ENCODE peak calls at places on chromosome 7, in ten cellular contexts. One of them, this sample, is unnamed.

GRCh38 chr7:66974986-66975590 is 20.3 kb downstream of the SBDS start:
- DNase-seq in GM12865: peak
- DNase-seq in neural progenitor cell: no peak
- DNase-seq in psoas muscle: no peak
- DNase-seq in astrocyte: no peak
- DNase-seq in CD4-positive, alpha-beta T cell: no peak
- DNase-seq in fibroblast of lung: no peak
- DNase-seq in IMR-90: no peak
- DNase-seq in cardiac fibroblast: no peak
- DNase-seq in HFFc6: no peak
- DNase-seq in this sample: no peak

GRCh38 chr7:157434231-157434630 is 97.4 kb downstream of the DNAJB6 start:
- DNase-seq in GM12865: no peak
- DNase-seq in neural progenitor cell: no peak
- DNase-seq in psoas muscle: peak
- DNase-seq in astrocyte: no peak
- DNase-seq in CD4-positive, alpha-beta T cell: no peak
- DNase-seq in fibroblast of lung: no peak
- DNase-seq in IMR-90: no peak
- DNase-seq in cardiac fibroblast: no peak
- DNase-seq in HFFc6: no peak
- DNase-seq in this sample: no peak

GRCh38 chr7:143397710-143398530 is 10.7 kb downstream of the EPHA1 start:
- DNase-seq in GM12865: no peak
- DNase-seq in neural progenitor cell: no peak
- DNase-seq in psoas muscle: no peak
- DNase-seq in astrocyte: no peak
- DNase-seq in CD4-positive, alpha-beta T cell: no peak
- DNase-seq in fibroblast of lung: no peak
- DNase-seq in IMR-90: no peak
- DNase-seq in cardiac fibroblast: no peak
- DNase-seq in HFFc6: no peak
- DNase-seq in this sample: no peak

GRCh38 chr7:2114052-2114451 is 118.7 kb downstream of the MAD1L1 start:
- DNase-seq in GM12865: no peak
- DNase-seq in neural progenitor cell: no peak
- DNase-seq in psoas muscle: no peak
- DNase-seq in astrocyte: peak
- DNase-seq in CD4-positive, alpha-beta T cell: no peak
- DNase-seq in fibroblast of lung: peak
- DNase-seq in IMR-90: peak
- DNase-seq in cardiac fibroblast: peak
- DNase-seq in HFFc6: peak
- DNase-seq in this sample: no peak

GRCh38 chr7:73340514-73340913 is 12.6 kb downstream of the FKBP6 start:
- DNase-seq in GM12865: no peak
- DNase-seq in neural progenitor cell: no peak
- DNase-seq in psoas muscle: no peak
- DNase-seq in astrocyte: no peak
- DNase-seq in CD4-positive, alpha-beta T cell: no peak
- DNase-seq in fibroblast of lung: no peak
- DNase-seq in IMR-90: no peak
- DNase-seq in cardiac fibroblast: no peak
- DNase-seq in HFFc6: no peak
- DNase-seq in this sample: no peak

GRCh38 chr7:68166525-68166924 is 1169.9 kb downstream of the TYW1 start:
- DNase-seq in GM12865: no peak
- DNase-seq in neural progenitor cell: no peak
- DNase-seq in psoas muscle: no peak
- DNase-seq in astrocyte: no peak
- DNase-seq in CD4-positive, alpha-beta T cell: no peak
- DNase-seq in fibroblast of lung: no peak
- DNase-seq in IMR-90: no peak
- DNase-seq in cardiac fibroblast: no peak
- DNase-seq in HFFc6: no peak
- DNase-seq in this sample: no peak

GRCh38 chr7:74027683-74028320 is at the start of gene ELN:
- DNase-seq in GM12865: no peak
- DNase-seq in neural progenitor cell: peak
- DNase-seq in psoas muscle: peak
- DNase-seq in astrocyte: peak
- DNase-seq in CD4-positive, alpha-beta T cell: no peak
- DNase-seq in fibroblast of lung: peak
- DNase-seq in IMR-90: peak
- DNase-seq in cardiac fibroblast: peak
- DNase-seq in HFFc6: no peak
- DNase-seq in this sample: no peak

GRCh38 chr7:141593134-141593533 is 41.9 kb downstream of the AGK start:
- DNase-seq in GM12865: no peak
- DNase-seq in neural progenitor cell: no peak
- DNase-seq in psoas muscle: no peak
- DNase-seq in astrocyte: peak
- DNase-seq in CD4-positive, alpha-beta T cell: no peak
- DNase-seq in fibroblast of lung: peak
- DNase-seq in IMR-90: peak
- DNase-seq in cardiac fibroblast: peak
- DNase-seq in HFFc6: peak
- DNase-seq in this sample: no peak

GRCh38 chr7:109479388-109479787 is 909.7 kb downstream of the DNAJB9 start:
- DNase-seq in GM12865: no peak
- DNase-seq in neural progenitor cell: no peak
- DNase-seq in psoas muscle: no peak
- DNase-seq in astrocyte: no peak
- DNase-seq in CD4-positive, alpha-beta T cell: no peak
- DNase-seq in fibroblast of lung: no peak
- DNase-seq in IMR-90: no peak
- DNase-seq in cardiac fibroblast: no peak
- DNase-seq in HFFc6: no peak
- DNase-seq in this sample: no peak

GRCh38 chr7:108225531-108226181 is 95.5 kb upstream of the LAMB4 start:
- DNase-seq in GM12865: no peak
- DNase-seq in neural progenitor cell: no peak
- DNase-seq in psoas muscle: no peak
- DNase-seq in astrocyte: no peak
- DNase-seq in CD4-positive, alpha-beta T cell: no peak
- DNase-seq in fibroblast of lung: no peak
- DNase-seq in IMR-90: no peak
- DNase-seq in cardiac fibroblast: no peak
- DNase-seq in HFFc6: no peak
- DNase-seq in this sample: no peak

GRCh38 chr7:85019176-85019575 is 167.7 kb downstream of the SEMA3D start:
- DNase-seq in GM12865: no peak
- DNase-seq in neural progenitor cell: no peak
- DNase-seq in psoas muscle: no peak
- DNase-seq in astrocyte: no peak
- DNase-seq in CD4-positive, alpha-beta T cell: no peak
- DNase-seq in fibroblast of lung: no peak
- DNase-seq in IMR-90: no peak
- DNase-seq in cardiac fibroblast: no peak
- DNase-seq in HFFc6: no peak
- DNase-seq in this sample: no peak

GRCh38 chr7:4103352-4104091 is 578.6 kb upstream of the FOXK1 start:
- DNase-seq in GM12865: no peak
- DNase-seq in neural progenitor cell: no peak
- DNase-seq in psoas muscle: no peak
- DNase-seq in astrocyte: peak
- DNase-seq in CD4-positive, alpha-beta T cell: no peak
- DNase-seq in fibroblast of lung: peak
- DNase-seq in IMR-90: peak
- DNase-seq in cardiac fibroblast: peak
- DNase-seq in HFFc6: no peak
- DNase-seq in this sample: no peak
- TF ChIP-seq CTCF in GM12865: no peak
- TF ChIP-seq CTCF in neural progenitor cell: peak
- TF ChIP-seq CTCF in psoas muscle: no peak
- TF ChIP-seq CTCF in astrocyte: peak
- TF ChIP-seq CTCF in CD4-positive, alpha-beta T cell: peak
- TF ChIP-seq CTCF in fibroblast of lung: peak
- TF ChIP-seq CTCF in IMR-90: no peak
- TF ChIP-seq CTCF in cardiac fibroblast: no peak
- TF ChIP-seq CTCF in HFFc6: peak
- TF ChIP-seq CTCF in this sample: no peak

DNA sequence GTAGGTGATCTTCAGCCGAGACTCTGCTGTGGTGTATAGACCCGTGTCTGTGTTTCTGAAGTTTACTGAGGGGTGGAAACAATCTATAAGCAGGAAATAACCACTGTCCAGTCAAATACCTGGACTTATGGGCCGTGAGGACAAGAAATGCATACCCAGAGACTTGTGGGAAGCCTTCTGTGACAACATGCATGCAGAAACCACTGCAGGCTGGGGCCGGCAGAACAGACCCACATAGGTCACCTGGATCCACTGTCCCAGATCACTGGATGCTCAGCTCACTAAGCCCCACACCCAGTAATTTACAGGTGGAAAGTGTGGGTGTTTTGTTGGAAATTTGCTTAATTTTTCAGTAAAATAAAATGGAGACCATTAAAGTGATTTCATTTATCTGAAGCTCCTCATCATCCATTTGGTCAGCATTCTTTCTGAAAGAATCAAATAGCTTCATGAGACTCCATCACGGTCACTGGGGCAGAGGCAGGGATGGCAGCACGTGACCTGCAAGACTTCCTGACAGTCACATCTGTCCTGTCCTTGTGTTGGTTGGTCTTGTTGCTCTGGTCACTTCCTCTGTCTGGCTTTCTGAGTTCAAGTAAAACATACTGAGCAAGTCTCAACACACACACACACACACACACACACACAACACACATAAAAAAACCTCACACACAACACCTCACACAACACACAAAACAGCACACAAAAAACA is 108.3 kb downstream of the TNS3 start:
- DNase-seq in GM12865: peak
- DNase-seq in neural progenitor cell: no peak
- DNase-seq in psoas muscle: no peak
- DNase-seq in astrocyte: no peak
- DNase-seq in CD4-positive, alpha-beta T cell: no peak
- DNase-seq in fibroblast of lung: no peak
- DNase-seq in IMR-90: peak
- DNase-seq in cardiac fibroblast: no peak
- DNase-seq in HFFc6: no peak
- DNase-seq in this sample: peak
- TF ChIP-seq CTCF in GM12865: no peak
- TF ChIP-seq CTCF in neural progenitor cell: no peak
- TF ChIP-seq CTCF in psoas muscle: no peak
- TF ChIP-seq CTCF in astrocyte: no peak
- TF ChIP-seq CTCF in CD4-positive, alpha-beta T cell: no peak
- TF ChIP-seq CTCF in fibroblast of lung: no peak
- TF ChIP-seq CTCF in IMR-90: no peak
- TF ChIP-seq CTCF in cardiac fibroblast: no peak
- TF ChIP-seq CTCF in HFFc6: no peak
- TF ChIP-seq CTCF in this sample: no peak

DNA sequence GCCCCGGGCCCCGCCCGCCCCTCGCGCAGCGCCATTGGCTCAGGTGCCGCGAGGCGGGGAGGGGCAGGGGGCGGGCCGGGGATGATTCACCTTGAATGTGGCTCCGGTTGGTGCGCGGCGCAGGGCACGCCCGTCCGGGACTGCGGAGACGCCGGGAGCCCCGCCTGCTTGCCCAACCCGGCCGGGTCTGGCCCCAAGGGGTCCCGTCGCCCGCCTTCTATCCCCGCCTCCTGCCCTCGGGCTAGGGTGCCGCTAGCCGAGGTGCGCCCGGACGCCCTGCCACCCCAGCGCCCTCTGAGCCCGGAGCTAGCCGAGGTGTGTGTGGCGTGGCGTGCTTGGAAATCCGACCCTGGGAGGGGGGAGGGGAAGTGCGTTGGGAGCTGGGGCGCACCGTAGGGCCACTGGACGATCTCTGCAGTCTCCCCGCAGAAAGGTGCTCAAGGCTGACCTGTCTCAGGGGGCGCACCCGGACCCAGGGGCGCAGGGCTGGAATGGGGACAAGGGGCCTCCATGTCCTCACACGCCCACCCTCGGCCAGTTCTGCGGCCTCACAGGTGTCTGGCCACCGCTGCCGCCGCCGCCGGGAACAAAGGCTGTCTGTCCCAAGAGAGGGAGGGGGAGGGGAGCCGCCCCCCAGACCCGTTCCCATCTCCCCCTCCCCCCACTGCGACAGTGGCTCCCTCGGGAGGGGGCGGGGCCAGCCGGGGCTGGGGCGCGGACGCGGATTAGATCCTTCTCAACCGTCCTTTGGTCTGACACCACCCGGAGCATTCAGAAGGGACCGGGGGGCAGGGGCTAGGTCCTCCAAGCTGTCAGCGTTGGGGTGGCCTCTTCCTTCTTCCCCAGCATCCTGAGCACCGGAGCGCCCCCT is 169.0 kb downstream of the NRF1 start:
- DNase-seq in GM12865: peak
- DNase-seq in neural progenitor cell: peak
- DNase-seq in psoas muscle: peak
- DNase-seq in astrocyte: no peak
- DNase-seq in CD4-positive, alpha-beta T cell: peak
- DNase-seq in fibroblast of lung: no peak
- DNase-seq in IMR-90: no peak
- DNase-seq in cardiac fibroblast: no peak
- DNase-seq in HFFc6: no peak
- DNase-seq in this sample: peak
- TF ChIP-seq CTCF in GM12865: no peak
- TF ChIP-seq CTCF in neural progenitor cell: no peak
- TF ChIP-seq CTCF in psoas muscle: no peak
- TF ChIP-seq CTCF in astrocyte: no peak
- TF ChIP-seq CTCF in CD4-positive, alpha-beta T cell: no peak
- TF ChIP-seq CTCF in fibroblast of lung: no peak
- TF ChIP-seq CTCF in IMR-90: no peak
- TF ChIP-seq CTCF in cardiac fibroblast: no peak
- TF ChIP-seq CTCF in HFFc6: no peak
- TF ChIP-seq CTCF in this sample: no peak

GRCh38 chr7:151832656-151833055 is 44.3 kb downstream of the PRKAG2 start:
- DNase-seq in GM12865: no peak
- DNase-seq in neural progenitor cell: no peak
- DNase-seq in psoas muscle: peak
- DNase-seq in astrocyte: no peak
- DNase-seq in CD4-positive, alpha-beta T cell: no peak
- DNase-seq in fibroblast of lung: no peak
- DNase-seq in IMR-90: no peak
- DNase-seq in cardiac fibroblast: no peak
- DNase-seq in HFFc6: no peak
- DNase-seq in this sample: no peak

GRCh38 chr7:151832138-151832537 is 44.8 kb downstream of the PRKAG2 start:
- DNase-seq in GM12865: no peak
- DNase-seq in neural progenitor cell: no peak
- DNase-seq in psoas muscle: peak
- DNase-seq in astrocyte: no peak
- DNase-seq in CD4-positive, alpha-beta T cell: no peak
- DNase-seq in fibroblast of lung: no peak
- DNase-seq in IMR-90: no peak
- DNase-seq in cardiac fibroblast: no peak
- DNase-seq in HFFc6: no peak
- DNase-seq in this sample: no peak

GRCh38 chr7:151834281-151835035 is 42.5 kb downstream of the PRKAG2 start:
- DNase-seq in GM12865: no peak
- DNase-seq in neural progenitor cell: no peak
- DNase-seq in psoas muscle: peak
- DNase-seq in astrocyte: no peak
- DNase-seq in CD4-positive, alpha-beta T cell: no peak
- DNase-seq in fibroblast of lung: no peak
- DNase-seq in IMR-90: no peak
- DNase-seq in cardiac fibroblast: no peak
- DNase-seq in HFFc6: no peak
- DNase-seq in this sample: no peak

GRCh38 chr7:151833213-151833651 is 43.7 kb downstream of the PRKAG2 start:
- DNase-seq in GM12865: no peak
- DNase-seq in neural progenitor cell: no peak
- DNase-seq in psoas muscle: peak
- DNase-seq in astrocyte: no peak
- DNase-seq in CD4-positive, alpha-beta T cell: no peak
- DNase-seq in fibroblast of lung: no peak
- DNase-seq in IMR-90: no peak
- DNase-seq in cardiac fibroblast: no peak
- DNase-seq in HFFc6: no peak
- DNase-seq in this sample: no peak

GRCh38 chr7:151833691-151834090 is 43.2 kb downstream of the PRKAG2 start:
- DNase-seq in GM12865: no peak
- DNase-seq in neural progenitor cell: peak
- DNase-seq in psoas muscle: peak
- DNase-seq in astrocyte: no peak
- DNase-seq in CD4-positive, alpha-beta T cell: no peak
- DNase-seq in fibroblast of lung: no peak
- DNase-seq in IMR-90: no peak
- DNase-seq in cardiac fibroblast: no peak
- DNase-seq in HFFc6: no peak
- DNase-seq in this sample: no peak
- TF ChIP-seq CTCF in GM12865: no peak
- TF ChIP-seq CTCF in neural progenitor cell: peak
- TF ChIP-seq CTCF in psoas muscle: no peak
- TF ChIP-seq CTCF in astrocyte: no peak
- TF ChIP-seq CTCF in CD4-positive, alpha-beta T cell: no peak
- TF ChIP-seq CTCF in fibroblast of lung: no peak
- TF ChIP-seq CTCF in IMR-90: no peak
- TF ChIP-seq CTCF in cardiac fibroblast: no peak
- TF ChIP-seq CTCF in HFFc6: no peak
- TF ChIP-seq CTCF in this sample: no peak

This sample was measured in GM10248.